ENCODE peak calls at places on chromosomes 12 and 14, in seven cellular contexts. I is SW 1271; D is stimulated activated CD4-positive, alpha-beta T cell treated with anti-CD3 and anti-CD28 coated beads, Interleukin-1b, Interleukin-23, amount 100 ng/mL, for 1 hour; A is midbrain; Q is pancreas; B is NCI-H1930; C is neuronal stem cell. M is an unnamed sample.
A peak's percentile ranks its signal among the peaks of the same experiment; 100 is the strongest.

GRCh38 chr12:128671528-128672042 is 152.2 kb downstream of the SLC15A4 start:
- DNase-seq in I (no peak), D (no peak), A (no peak), Q (no peak), B (no peak), C (no peak), M (no peak)

GRCh38 chr12:66596189-66596588 is 82.7 kb downstream of the GRIP1 start:
- DNase-seq in I (no peak), D (no peak), A (no peak), Q (no peak), B (no peak), C (no peak), M (no peak)

GRCh38 chr12:96244826-96245225 is 50.7 kb downstream of the ELK3 start:
- DNase-seq in I (no peak), D (no peak), A (no peak), Q (no peak), B (no peak), C (no peak), M (peak; percentile 31)

GRCh38 chr12:112778400-112778799 is 13.1 kb upstream of the RPH3A start:
- DNase-seq in I (no peak), D (no peak), A (no peak), Q (no peak), B (no peak), C (no peak), M (no peak)

GRCh38 chr12:57153420-57153997 is 6.1 kb upstream of the LRP1-AS start:
- DNase-seq in I (no peak), D (no peak), A (no peak), Q (no peak), B (no peak), C (no peak), M (no peak)

GRCh38 chr14:32004300-32004699 is 72.8 kb upstream of the ARHGAP5 start:
- DNase-seq in I (no peak), D (no peak), A (no peak), Q (no peak), B (no peak), C (no peak), M (no peak)

GRCh38 chr12:56084958-56085543 is 5.1 kb downstream of the ERBB3 start:
- DNase-seq in I (no peak), D (no peak), A (no peak), Q (no peak), B (no peak), C (no peak), M (no peak)

GRCh38 chr14:101707285-101707842 is 54.1 kb upstream of the PPP2R5C start:
- DNase-seq in I (no peak), D (no peak), A (peak; percentile 69), Q (peak; percentile 37), B (peak; percentile 34), C (peak; percentile 83), M (no peak)

GRCh38 chr14:50577983-50578382 is 18.0 kb downstream of the ATL1 start:
- DNase-seq in I (no peak), D (no peak), A (no peak), Q (no peak), B (no peak), C (no peak), M (no peak)